ENCODE peak calls at places on chromosomes 5 and 9, in six cellular contexts. H, P, R, G, Q and J are unnamed samples.

GRCh38 chr5:107324071-107324470 is 346.7 kb downstream of the EFNA5 start:
- DNase-seq in H (no peak), P (no peak), R (no peak), G (no peak), Q (no peak), J (no peak)

GRCh38 chr9:136329211-136329627 is 1.9 kb downstream of the GPSM1 start:
- DNase-seq in H (no peak), P (no peak), R (no peak), G (no peak), Q (peak; percentile 57), J (no peak)

GRCh38 chr5:168315416-168315990 is 24.1 kb downstream of the WWC1 start:
- DNase-seq in H (no peak), P (no peak), R (no peak), G (no peak), Q (no peak), J (no peak)

GRCh38 chr9:15430920-15431844 is 8.5 kb downstream of the SNAPC3 start:
- DNase-seq in H (peak; percentile 63), P (no peak), R (no peak), G (no peak), Q (no peak), J (no peak)

GRCh38 chr9:93582115-93582514 is 5.7 kb downstream of the PHF2 start:
- DNase-seq in H (peak; percentile 76), P (peak; percentile 36), R (no peak), G (no peak), Q (peak; percentile 24), J (no peak)

GRCh38 chr5:181205735-181206401 is 872 bp upstream of the TRIM7 start:
- DNase-seq in H (no peak), P (no peak), R (peak; percentile 67), G (peak; percentile 40), Q (no peak), J (no peak)

GRCh38 chr9:106062252-106062651 is 367.9 kb downstream of the TMEM38B start:
- DNase-seq in H (no peak), P (no peak), R (no peak), G (no peak), Q (no peak), J (no peak)

GRCh38 chr5:9903806-9904205 is 273.7 kb upstream of the TAS2R1 start:
- DNase-seq in H (no peak), P (no peak), R (no peak), G (no peak), Q (peak; percentile 37), J (no peak)

GRCh38 chr9:97501972-97502221 is 431 bp downstream of the TMOD1 start:
- DNase-seq in H (no peak), P (no peak), R (no peak), G (no peak), Q (no peak), J (no peak)

GRCh38 chr5:154947778-154948177 is 6.9 kb downstream of the MRPL22 start:
- DNase-seq in H (no peak), P (no peak), R (no peak), G (no peak), Q (no peak), J (no peak)

GRCh38 chr9:125439434-125440272 is 178.0 kb downstream of the GAPVD1 start:
- DNase-seq in H (no peak), P (peak; percentile 21), R (no peak), G (no peak), Q (no peak), J (no peak)

GRCh38 chr5:177473461-177473991 is at the start of gene DBN1:
- DNase-seq in H (no peak), P (peak; percentile 71), R (peak; percentile 82), G (no peak), Q (peak; percentile 87), J (no peak)

GRCh38 chr5:134460551-134460950 is 48.9 kb upstream of the CDKN2AIPNL start:
- DNase-seq in H (no peak), P (no peak), R (no peak), G (no peak), Q (no peak), J (no peak)

GRCh38 chr9:89870207-89870606 is 265.4 kb downstream of the GADD45G start:
- DNase-seq in H (peak; percentile 4), P (no peak), R (peak; percentile 44), G (no peak), Q (no peak), J (no peak)

GRCh38 chr5:143030349-143030748 is 260.2 kb downstream of the ARHGAP26 start:
- DNase-seq in H (no peak), P (no peak), R (no peak), G (no peak), Q (no peak), J (no peak)

GRCh38 chr5:111927191-111927590 is 170.2 kb upstream of the NREP start:
- DNase-seq in H (no peak), P (no peak), R (no peak), G (no peak), Q (peak; percentile 50), J (no peak)

GRCh38 chr5:122985006-122985700 is 51.4 kb downstream of the PPIC start:
- DNase-seq in H (no peak), P (no peak), R (no peak), G (no peak), Q (no peak), J (no peak)

GRCh38 chr9:69206047-69206446 is 32.0 kb downstream of the TJP2 start:
- DNase-seq in H (no peak), P (no peak), R (no peak), G (no peak), Q (no peak), J (no peak)
- H3K27ac ChIP-seq in H (no peak overlapping the region), P (no peak overlapping the region), R (no peak overlapping the region), G (no peak overlapping the region), Q (no peak overlapping the region), J (no peak overlapping the region)

GRCh38 chr9:92392690-92393089 is 11.7 kb downstream of the OGN start:
- DNase-seq in H (no peak), P (no peak), R (no peak), G (no peak), Q (peak; percentile 57), J (no peak)

GRCh38 chr9:92395617-92396016 is 8.8 kb downstream of the OGN start:
- DNase-seq in H (no peak), P (no peak), R (no peak), G (no peak), Q (no peak), J (no peak)

GRCh38 chr9:92397853-92398252 is 6.5 kb downstream of the OGN start:
- DNase-seq in H (no peak), P (no peak), R (no peak), G (no peak), Q (no peak), J (no peak)

GRCh38 chr9:92393686-92394085 is 10.7 kb downstream of the OGN start:
- DNase-seq in H (no peak), P (no peak), R (no peak), G (no peak), Q (peak; percentile 48), J (no peak)
- H3K27ac ChIP-seq in H (no peak overlapping the region), P (no peak overlapping the region), R (peak overlapping the region; percentile 19), G (no peak overlapping the region), Q (peak overlapping the region; percentile 66), J (no peak overlapping the region)

GRCh38 chr9:71928806-71929205 is 17.4 kb downstream of the C9orf85 start:
- DNase-seq in H (no peak), P (no peak), R (no peak), G (no peak), Q (peak; percentile 64), J (no peak)
- H3K27ac ChIP-seq in H (no peak overlapping the region), P (no peak overlapping the region), R (no peak overlapping the region), G (no peak overlapping the region), Q (peak overlapping the region; percentile 87), J (no peak overlapping the region)

GRCh38 chr9:94612071-94612470 is 18.4 kb upstream of the FBP2 start:
- DNase-seq in H (no peak), P (no peak), R (no peak), G (no peak), Q (no peak), J (no peak)
- H3K27ac ChIP-seq in H (no peak overlapping the region), P (no peak overlapping the region), R (no peak overlapping the region), G (no peak overlapping the region), Q (no peak overlapping the region), J (no peak overlapping the region)

GRCh38 chr9:134170525-134171315 is 6.4 kb upstream of the RNU6ATAC start:
- DNase-seq in H (no peak), P (no peak), R (no peak), G (no peak), Q (no peak), J (no peak)
- H3K27ac ChIP-seq in H (no peak overlapping the region), P (no peak overlapping the region), R (no peak overlapping the region), G (peak overlapping the region; percentile 55), Q (no peak overlapping the region), J (no peak overlapping the region)

GRCh38 chr9:94804917-94805544 is 78.5 kb downstream of the AOPEP start:
- DNase-seq in H (no peak), P (no peak), R (no peak), G (no peak), Q (no peak), J (no peak)
- H3K27ac ChIP-seq in H (peak overlapping the region; percentile 69), P (no peak overlapping the region), R (no peak overlapping the region), G (no peak overlapping the region), Q (peak overlapping the region; percentile 92), J (peak overlapping the region; percentile 39)